ENCODE peak calls at places on chromosomes 4 and X, in seven cellular contexts. One of them, this sample, is unnamed.

GRCh38 chrX:153779891-153780677 is 757 bp upstream of the SRPK3 start:
- DNase-seq in tibial artery: no peak
- DNase-seq in uterus: no peak
- DNase-seq in D341Med: no peak
- DNase-seq in IMR-90: no peak
- DNase-seq in thoracic aorta: no peak
- DNase-seq in M059J: peak
- DNase-seq in this sample: no peak

GRCh38 chr4:1777822-1778641 is 15.1 kb upstream of the FGFR3 start:
- DNase-seq in D341Med: no peak
- DNase-seq in IMR-90: no peak
- DNase-seq in M059J: peak
- DNase-seq in tibial artery: no peak
- DNase-seq in thoracic aorta: no peak
- DNase-seq in uterus: no peak
- DNase-seq in this sample: no peak

GRCh38 chrX:19326567-19326966 is 17.2 kb upstream of the PDHA1 start:
- DNase-seq in M059J: no peak
- DNase-seq in tibial artery: no peak
- DNase-seq in D341Med: no peak
- DNase-seq in thoracic aorta: no peak
- DNase-seq in uterus: no peak
- DNase-seq in IMR-90: no peak
- DNase-seq in this sample: no peak

GRCh38 chr4:22071749-22072148 is 123.2 kb upstream of the KCNIP4 start:
- DNase-seq in D341Med: no peak
- DNase-seq in tibial artery: no peak
- DNase-seq in uterus: no peak
- DNase-seq in thoracic aorta: no peak
- DNase-seq in M059J: peak
- DNase-seq in IMR-90: no peak
- DNase-seq in this sample: no peak

GRCh38 chrX:20666316-20666715 is 399.6 kb upstream of the RPS6KA3 start:
- DNase-seq in thoracic aorta: no peak
- DNase-seq in IMR-90: no peak
- DNase-seq in tibial artery: no peak
- DNase-seq in D341Med: no peak
- DNase-seq in uterus: no peak
- DNase-seq in M059J: no peak
- DNase-seq in this sample: no peak

GRCh38 chrX:11290673-11291072 is 2.5 kb upstream of the AMELX start:
- DNase-seq in IMR-90: no peak
- DNase-seq in M059J: no peak
- DNase-seq in tibial artery: no peak
- DNase-seq in D341Med: no peak
- DNase-seq in thoracic aorta: no peak
- DNase-seq in uterus: no peak
- DNase-seq in this sample: no peak

GRCh38 chr4:8276358-8277240 is 7.0 kb downstream of the HTRA3 start:
- DNase-seq in M059J: peak
- DNase-seq in uterus: no peak
- DNase-seq in tibial artery: no peak
- DNase-seq in D341Med: no peak
- DNase-seq in IMR-90: peak
- DNase-seq in thoracic aorta: no peak
- DNase-seq in this sample: no peak

GRCh38 chrX:7201481-7201880 is 53.5 kb upstream of the PUDP start:
- DNase-seq in M059J: no peak
- DNase-seq in thoracic aorta: no peak
- DNase-seq in IMR-90: no peak
- DNase-seq in D341Med: no peak
- DNase-seq in tibial artery: no peak
- DNase-seq in uterus: no peak
- DNase-seq in this sample: no peak

GRCh38 chr4:8532245-8532781 is 47.9 kb upstream of the GPR78 start:
- DNase-seq in IMR-90: no peak
- DNase-seq in D341Med: no peak
- DNase-seq in uterus: no peak
- DNase-seq in M059J: no peak
- DNase-seq in tibial artery: no peak
- DNase-seq in thoracic aorta: no peak
- DNase-seq in this sample: no peak

GRCh38 chrX:123803331-123803983 is 56.4 kb upstream of the XIAP start:
- DNase-seq in D341Med: no peak
- DNase-seq in M059J: peak
- DNase-seq in uterus: no peak
- DNase-seq in tibial artery: peak
- DNase-seq in thoracic aorta: no peak
- DNase-seq in IMR-90: peak
- DNase-seq in this sample: no peak

GRCh38 chr4:184216436-184217004 is 1.2 kb downstream of the ENPP6 start:
- DNase-seq in M059J: no peak
- DNase-seq in thoracic aorta: no peak
- DNase-seq in uterus: no peak
- DNase-seq in tibial artery: no peak
- DNase-seq in IMR-90: no peak
- DNase-seq in D341Med: no peak
- DNase-seq in this sample: no peak

GRCh38 chr4:114595207-114595606 is 3.4 kb upstream of the UGT8 start:
- DNase-seq in thoracic aorta: no peak
- DNase-seq in uterus: no peak
- DNase-seq in IMR-90: no peak
- DNase-seq in D341Med: no peak
- DNase-seq in tibial artery: no peak
- DNase-seq in M059J: no peak
- DNase-seq in this sample: no peak

GRCh38 chrX:153593811-153594500 is 5.0 kb downstream of the CCNQ start:
- DNase-seq in D341Med: no peak
- DNase-seq in M059J: no peak
- DNase-seq in uterus: no peak
- DNase-seq in thoracic aorta: no peak
- DNase-seq in tibial artery: no peak
- DNase-seq in IMR-90: no peak
- DNase-seq in this sample: no peak

GRCh38 chrX:123206222-123206621 is 22.1 kb downstream of the GRIA3 start:
- DNase-seq in uterus: no peak
- DNase-seq in IMR-90: no peak
- DNase-seq in D341Med: no peak
- DNase-seq in thoracic aorta: no peak
- DNase-seq in M059J: no peak
- DNase-seq in tibial artery: no peak
- DNase-seq in this sample: no peak

This sample was measured in ascending aorta.